ENCODE peak calls at places on chromosomes 13 and 19, in six cellular contexts. E is AML-193, A is heart left ventricle, J is brain microvascular endothelial cell, H is A549, D is COLO829. T is an unnamed sample.
A peak's percentile ranks its signal among the peaks of the same experiment; 100 is the strongest.

GRCh38 chr19:35120492-35120891 is 4.9 kb downstream of the FXYD3 start:
- DNase-seq in H (no peak), A (peak; percentile 39), E (no peak), D (peak; percentile 85), J (no peak), T (no peak)

GRCh38 chr19:18655173-18655844 is 18.5 kb downstream of the KLHL26 start:
- DNase-seq in E (no peak), A (no peak), D (no peak), H (no peak), J (no peak), T (no peak)

GRCh38 chr13:33016414-33017409 is at the start of gene KL:
- DNase-seq in D (no peak), J (no peak), E (no peak), H (no peak), A (peak; percentile 64), T (peak; percentile 13)

GRCh38 chr19:17097593-17098126 is 22.1 kb downstream of the MYO9B start:
- DNase-seq in J (no peak), E (no peak), A (no peak), D (no peak), H (no peak), T (no peak)

GRCh38 chr13:75480691-75481175 is 1.2 kb downstream of the TBC1D4 start:
- DNase-seq in D (no peak), E (peak; percentile 29), J (no peak), A (peak; percentile 65), H (peak; percentile 5), T (peak; percentile 23)

GRCh38 chr19:44539236-44539819 is 9.9 kb upstream of the CEACAM20 start:
- DNase-seq in J (peak; percentile 5), D (no peak), H (no peak), E (no peak), A (no peak), T (no peak)

GRCh38 chr13:25943666-25944065 is 108.2 kb downstream of the SHISA2 start:
- DNase-seq in H (no peak), D (no peak), E (peak; percentile 2), A (no peak), J (no peak), T (no peak)

GRCh38 chr13:79869326-79869725 is 388.4 kb downstream of the NDFIP2 start:
- DNase-seq in H (no peak), J (peak; percentile 12), A (no peak), D (no peak), E (no peak), T (no peak)

GRCh38 chr19:990119-990571 is 6.0 kb downstream of the WDR18 start:
- DNase-seq in E (no peak), A (no peak), J (no peak), D (no peak), H (no peak), T (no peak)

GRCh38 chr19:13946414-13946813 is 5.9 kb upstream of the DCAF15 start:
- DNase-seq in J (no peak), E (no peak), A (no peak), D (no peak), H (no peak), T (no peak)

GRCh38 chr13:31629085-31629785 is 110.1 kb upstream of the RXFP2 start:
- DNase-seq in H (no peak), D (no peak), A (peak; percentile 25), J (peak; percentile 76), E (peak; percentile 27), T (no peak)

GRCh38 chr19:6220385-6221191 is 59.2 kb downstream of the MLLT1 start:
- DNase-seq in H (no peak), E (no peak), D (no peak), J (no peak), A (peak; percentile 67), T (no peak)

GRCh38 chr13:84654654-84655244 is 772.5 kb upstream of the SLITRK1 start:
- DNase-seq in H (no peak), E (no peak), D (no peak), A (no peak), J (no peak), T (no peak)

GRCh38 chr19:3098141-3098514 is 4.0 kb downstream of the GNA11 start:
- DNase-seq in E (no peak), A (peak; percentile 73), J (no peak), H (no peak), D (no peak), T (no peak)

GRCh38 chr13:71320452-71320851 is 546.6 kb downstream of the DACH1 start:
- DNase-seq in H (no peak), D (peak; percentile 30), E (peak; percentile 55), A (no peak), J (peak; percentile 19), T (no peak)

GRCh38 chr13:39306639-39307589 is 268.7 kb downstream of the NHLRC3 start:
- DNase-seq in H (no peak), D (no peak), J (no peak), E (no peak), A (no peak), T (no peak)

GRCh38 chr13:57624565-57625435 is 6.7 kb upstream of the PCDH17 start:
- DNase-seq in A (peak; percentile 27), D (peak; percentile 37), E (peak; percentile 65), H (no peak), J (peak; percentile 33), T (no peak)

GRCh38 chr13:112970552-112971287 is 1.7 kb downstream of the MCF2L start:
- DNase-seq in D (no peak), E (no peak), J (no peak), H (no peak), A (no peak), T (no peak)

GRCh38 chr13:97914537-97914936 is 38.9 kb upstream of the IPO5 start:
- DNase-seq in H (no peak), A (no peak), J (no peak), D (no peak), E (no peak), T (no peak)

GRCh38 chr13:43546821-43547220 is 240.0 kb downstream of the ENOX1 start:
- DNase-seq in D (no peak), H (no peak), A (no peak), E (no peak), J (no peak), T (no peak)

GRCh38 chr19:17086129-17086528 is 10.6 kb downstream of the MYO9B start:
- DNase-seq in J (no peak), A (no peak), D (peak; percentile 58), E (no peak), H (no peak), T (no peak)

GRCh38 chr19:54356444-54357056 is 8.2 kb downstream of the LAIR1 start:
- DNase-seq in D (no peak), J (no peak), H (no peak), E (no peak), A (no peak), T (no peak)

GRCh38 chr13:107025991-107026390 is 458.1 kb upstream of the ARGLU1 start:
- DNase-seq in J (peak; percentile 56), D (no peak), A (peak; percentile 55), E (no peak), H (no peak), T (no peak)

GRCh38 chr13:45180713-45181601 is 19.9 kb downstream of the KCTD4 start:
- DNase-seq in D (no peak), J (no peak), H (no peak), E (no peak), A (no peak), T (no peak)

GRCh38 chr13:69857188-69857821 is 250.3 kb upstream of the ATXN8OS start:
- DNase-seq in J (no peak), H (peak; percentile 0), D (peak; percentile 28), E (peak; percentile 64), A (no peak), T (peak; percentile 8)

GRCh38 chr13:108760129-108760528 is 130.7 kb downstream of the MYO16 start:
- DNase-seq in A (no peak), D (no peak), H (no peak), J (no peak), E (no peak), T (no peak)

GRCh38 chr13:112248406-112248760 is 127.8 kb upstream of the SPACA7 start:
- DNase-seq in D (no peak), J (no peak), H (no peak), A (no peak), E (no peak), T (no peak)

GRCh38 chr19:39406656-39407393 is at the start of gene ZFP36:
- DNase-seq in D (peak; percentile 75), H (peak; percentile 95), J (peak; percentile 80), A (peak; percentile 92), E (peak; percentile 64), T (peak; percentile 91)

GRCh38 chr19:44539991-44540390 is 10.5 kb upstream of the CEACAM20 start:
- DNase-seq in D (no peak), A (no peak), J (no peak), E (no peak), H (no peak), T (no peak)

GRCh38 chr13:33610471-33611015 is 207.4 kb upstream of the RFC3 start:
- DNase-seq in A (peak; percentile 86), J (no peak), E (no peak), H (no peak), D (peak; percentile 93), T (no peak)

GRCh38 chr13:109415057-109415456 is 371.3 kb downstream of the IRS2 start:
- DNase-seq in J (no peak), A (no peak), H (no peak), D (no peak), E (no peak), T (no peak)

GRCh38 chr13:102089177-102089576 is 312.7 kb downstream of the FGF14 start:
- DNase-seq in H (no peak), A (no peak), E (no peak), D (no peak), J (no peak), T (no peak)

GRCh38 chr13:94548382-94549240 is 47.3 kb downstream of the TGDS start:
- DNase-seq in E (peak; percentile 32), H (peak; percentile 43), J (no peak), A (peak; percentile 58), D (no peak), T (no peak)

GRCh38 chr13:80037505-80037888 is 303.4 kb downstream of the SPRY2 start:
- DNase-seq in E (no peak), H (no peak), D (peak; percentile 57), J (peak; percentile 92), A (no peak), T (no peak)

GRCh38 chr19:21482863-21483276 is 22.5 kb upstream of the ZNF429 start:
- DNase-seq in A (peak; percentile 62), E (peak; percentile 84), J (no peak), H (no peak), D (no peak), T (peak; percentile 48)

GRCh38 chr19:14347999-14348889 is 33.0 kb upstream of the ADGRE5 start:
- DNase-seq in H (peak; percentile 76), A (peak; percentile 75), E (no peak), J (no peak), D (peak; percentile 64), T (peak; percentile 76)